ENCODE peak calls at places on chromosomes 6 and 20, in six cellular contexts. O is HepG2, Z is K562, J is H1, F is GM12878, T is SK-N-SH. V is an unnamed sample.

GRCh38 chr6:145963216-145964068 is 716 bp downstream of the SHPRH start:
- DNase-seq in O (no peak), Z (peak; percentile 55), J (peak; percentile 2), F (peak; percentile 8), T (peak; percentile 61), V (no peak)

GRCh38 chr6:132868057-132868456 is 53.7 kb downstream of the RPS12 start:
- DNase-seq in O (no peak), Z (no peak), J (no peak), F (no peak), T (no peak), V (no peak)

GRCh38 chr6:168496932-168497331 is 55.9 kb downstream of the SMOC2 start:
- DNase-seq in O (no peak), Z (no peak), J (no peak), F (no peak), T (no peak), V (no peak)

GRCh38 chr20:37392441-37393195 is 46.7 kb downstream of the SRC start:
- DNase-seq in O (peak; percentile 67), Z (peak; percentile 52), J (no peak), F (no peak), T (peak; percentile 71), V (no peak)

GRCh38 chr6:120558294-120558693 is 776.0 kb downstream of the TBC1D32 start:
- DNase-seq in O (no peak), Z (no peak), J (no peak), F (no peak), T (no peak), V (no peak)

GRCh38 chr6:31203345-31203979 is 33.0 kb upstream of the POU5F1 start:
- DNase-seq in O (peak; percentile 75), Z (no peak), J (no peak), F (peak; percentile 86), T (no peak), V (peak; percentile 79)

GRCh38 chr6:7617954-7618764 is 28.2 kb downstream of the SNRNP48 start:
- DNase-seq in O (no peak), Z (no peak), J (no peak), F (peak; percentile 38), T (no peak), V (peak; percentile 87)

GRCh38 chr6:10248378-10248843 is 166.5 kb downstream of the TFAP2A start:
- DNase-seq in O (no peak), Z (no peak), J (no peak), F (no peak), T (no peak), V (peak; percentile 54)

GRCh38 chr6:132932566-132932965 is 118.2 kb downstream of the RPS12 start:
- DNase-seq in O (no peak), Z (no peak), J (no peak), F (no peak), T (no peak), V (no peak)

GRCh38 chr6:47179286-47179685 is 130.4 kb downstream of the TNFRSF21 start:
- DNase-seq in O (no peak), Z (no peak), J (no peak), F (no peak), T (no peak), V (no peak)

GRCh38 chr20:54284928-54285704 is 77.2 kb downstream of the PFDN4 start:
- DNase-seq in O (no peak), Z (no peak), J (no peak), F (no peak), T (no peak), V (no peak)

GRCh38 chr20:1524004-1524403 is 32.8 kb upstream of the SIRPB2 start:
- DNase-seq in O (no peak), Z (no peak), J (no peak), F (no peak), T (no peak), V (peak; percentile 56)

DNA sequence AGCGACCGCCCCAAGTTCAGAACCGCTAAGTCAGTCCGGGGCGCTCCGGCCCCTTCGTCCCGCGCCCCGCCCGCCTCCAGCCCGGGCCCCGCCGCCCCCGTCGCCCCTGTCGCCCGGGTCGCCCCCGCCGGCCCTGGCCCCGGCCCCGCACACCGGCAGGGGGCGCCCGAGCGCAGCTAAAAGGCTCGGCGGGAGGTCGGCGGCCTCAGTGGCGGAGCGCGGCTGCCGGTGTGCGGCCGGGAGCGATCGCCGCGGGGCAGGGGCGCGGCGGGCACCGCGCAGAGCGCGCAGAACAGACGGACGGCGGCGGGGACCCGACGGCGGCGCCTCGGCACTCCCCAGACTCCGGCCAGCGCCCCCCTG is at the start of gene FNDC1:
- DNase-seq in O (no peak), Z (peak; percentile 84), J (no peak), F (no peak), T (peak; percentile 90), V (no peak)
- TF ChIP-seq GABPA in O (no peak), Z (no peak), J (no peak), F (no peak), T (no peak), V (no peak)

DNA sequence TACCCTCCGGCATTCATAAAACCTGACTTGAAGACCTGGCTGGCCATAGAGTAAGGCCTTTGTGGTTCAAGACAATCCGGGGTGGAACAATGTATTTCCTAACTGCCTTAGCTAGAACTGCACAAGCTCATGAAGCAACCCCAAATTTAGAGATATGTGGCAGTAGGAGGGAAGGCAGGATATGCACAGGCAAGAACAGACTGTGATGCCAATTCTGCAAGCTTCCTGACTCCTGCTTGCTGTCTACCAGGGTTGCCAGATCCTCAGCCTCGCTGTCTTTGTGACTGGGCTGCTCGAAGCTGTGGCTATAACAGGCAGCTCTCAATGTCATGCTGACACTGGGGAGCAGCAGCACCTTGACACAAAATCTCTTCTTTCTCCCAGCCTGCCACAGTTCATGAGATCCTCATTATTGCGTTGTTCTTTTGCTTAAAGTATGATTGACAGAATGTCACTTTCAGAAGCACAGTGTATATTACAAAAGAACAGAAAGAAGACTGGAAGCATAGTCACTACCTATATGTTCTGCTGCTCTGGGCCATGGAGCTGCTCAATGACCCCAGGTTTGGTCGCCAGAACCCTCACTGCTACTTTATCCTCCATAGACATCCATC is 18.3 kb upstream of the SHLD1 start:
- DNase-seq in O (no peak), Z (no peak), J (no peak), F (no peak), T (no peak), V (peak; percentile 18)
- TF ChIP-seq POLR2AphosphoS5 in O (no peak), Z (no peak), J (no peak), F (no peak), T (no peak), V (no peak)

DNA sequence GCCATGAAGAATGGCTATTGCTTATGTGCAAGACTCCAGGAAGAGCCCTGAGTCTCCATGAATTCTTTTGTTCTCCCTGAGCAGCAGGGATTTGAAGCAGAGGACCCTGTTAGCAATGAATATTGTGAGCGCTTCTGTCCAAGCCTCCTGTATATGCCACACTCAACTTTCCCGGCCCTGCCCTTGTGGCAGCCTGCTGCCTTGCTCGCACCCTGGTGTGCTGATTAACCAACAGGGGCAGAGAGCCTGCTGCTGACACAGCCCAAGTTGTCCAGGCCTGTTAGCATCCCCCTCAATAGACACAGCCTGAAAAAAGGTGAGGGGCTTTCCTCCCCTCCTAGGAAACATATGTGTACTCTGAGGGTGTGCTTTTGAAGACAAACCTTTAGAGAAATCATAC is 131.4 kb downstream of the BMP2 start:
- DNase-seq in O (no peak), Z (no peak), J (no peak), F (no peak), T (no peak), V (no peak)
- TF ChIP-seq GABPA in O (no peak), Z (no peak), J (no peak), F (no peak), T (no peak), V (no peak)

DNA sequence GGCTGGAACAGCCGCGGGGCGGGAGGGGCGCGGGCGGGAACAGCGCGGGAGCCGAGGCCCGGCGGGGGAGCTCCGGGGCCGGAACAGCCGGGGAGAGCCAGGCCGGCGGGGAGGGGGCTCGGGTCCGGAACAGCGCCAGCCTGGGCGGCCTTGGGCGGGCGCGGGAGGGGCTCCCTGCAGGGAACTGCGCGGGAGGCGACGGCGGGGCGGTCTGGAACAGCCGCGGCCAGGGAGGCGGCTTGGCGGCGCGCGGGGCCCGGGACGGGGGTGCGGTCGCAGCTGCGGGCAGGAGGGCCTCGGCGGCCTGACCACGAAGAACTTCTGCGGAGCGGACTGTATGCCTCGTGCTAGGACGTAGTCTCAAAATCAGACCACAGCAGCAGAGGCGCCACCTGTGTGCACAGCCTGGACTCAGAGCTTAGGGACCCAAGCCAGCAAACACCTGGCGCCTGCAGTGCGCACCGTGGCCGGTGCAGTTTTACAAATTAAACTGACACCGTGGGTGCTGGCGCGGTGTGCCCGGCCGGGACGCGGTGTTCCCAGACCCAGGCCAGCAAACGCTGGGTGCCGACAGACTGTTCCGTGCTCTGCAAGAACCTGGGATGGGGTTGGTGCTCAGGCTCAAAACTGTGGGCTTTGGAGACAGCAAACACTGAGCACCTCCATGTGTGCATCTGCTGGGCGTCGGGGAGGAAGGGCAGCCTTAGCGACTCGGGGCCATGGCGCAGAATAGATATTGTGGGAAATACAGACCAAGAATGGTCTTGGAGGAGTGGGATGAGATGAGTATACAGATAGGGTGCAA is 572 bp downstream of the ZNF341 start:
- DNase-seq in O (peak; percentile 82), Z (no peak), J (no peak), F (peak; percentile 32), T (no peak), V (peak; percentile 82)
- TF ChIP-seq POLR2AphosphoS5 in O (peak; percentile 70), Z (peak; percentile 34), J (no peak), F (no peak), T (no peak), V (peak; percentile 54)